ENCODE peak calls at places on chromosomes 7 and 10, in ten cellular contexts. R is sigmoid colon; M is NCI-H2081; S is left ventricle myocardium inferior; C is neural progenitor cell; P is GM04503; V is non-pigmented ciliary epithelial cell; A is T-helper 2 cell; X is activated CD4-positive, alpha-beta T cell treated with anti-CD3 and anti-CD28 coated beads, Interleukin-2, amount 10 ng/mL, durations not matched to agents 7 days and 5 days; D is nephron progenitor cell. L is an unnamed sample.
A peak's percentile ranks its signal among the peaks of the same experiment; 100 is the strongest.

GRCh38 chr7:41911792-41912191 is 208.9 kb upstream of the INHBA start:
- DNase-seq in R (no peak), M (no peak), S (no peak), C (no peak), P (peak; percentile 77), V (peak; percentile 55), A (no peak), X (no peak), D (no peak), L (peak; percentile 41)

GRCh38 chr10:76086571-76087260 is 655.3 kb downstream of the LRMDA start:
- DNase-seq in R (peak; percentile 89), M (peak; percentile 61), S (no peak), C (peak; percentile 28), P (peak; percentile 29), V (peak; percentile 45), A (no peak), X (no peak), D (peak; percentile 15), L (peak; percentile 79)

GRCh38 chr10:35184527-35185171 is 58.0 kb downstream of the CREM start:
- DNase-seq in R (no peak), M (no peak), S (no peak), C (no peak), P (no peak), V (no peak), A (no peak), X (no peak), D (no peak), L (no peak)

GRCh38 chr10:10910634-10911033 is 107.0 kb upstream of the CELF2 start:
- DNase-seq in R (no peak), M (no peak), S (no peak), C (no peak), P (no peak), V (no peak), A (no peak), X (no peak), D (no peak), L (no peak)

GRCh38 chr7:32477649-32477980 is 12.6 kb downstream of the LSM5 start:
- DNase-seq in R (no peak), M (no peak), S (no peak), C (no peak), P (no peak), V (no peak), A (no peak), X (no peak), D (no peak), L (no peak)

GRCh38 chr7:73786588-73786987 is 16.5 kb upstream of the CLDN3 start:
- DNase-seq in R (no peak), M (no peak), S (no peak), C (no peak), P (no peak), V (no peak), A (no peak), X (no peak), D (no peak), L (no peak)

GRCh38 chr10:45470098-45471012 is 96.3 kb downstream of the ALOX5 start:
- DNase-seq in R (no peak), M (no peak), S (no peak), C (no peak), P (no peak), V (peak; percentile 54), A (peak; percentile 21), X (peak; percentile 73), D (no peak), L (peak; percentile 55)

GRCh38 chr7:101915000-101915399 is 97.6 kb downstream of the CUX1 start:
- DNase-seq in R (no peak), M (peak; percentile 40), S (peak; percentile 72), C (no peak), P (no peak), V (no peak), A (no peak), X (no peak), D (no peak), L (no peak)

GRCh38 chr10:56622335-56622973 is 261.4 kb upstream of the ZWINT start:
- DNase-seq in R (no peak), M (no peak), S (no peak), C (no peak), P (no peak), V (no peak), A (no peak), X (no peak), D (no peak), L (peak; percentile 1)

GRCh38 chr10:98030093-98030821 is at the start of gene CRTAC1:
- DNase-seq in R (peak; percentile 83), M (peak; percentile 75), S (peak; percentile 50), C (peak; percentile 97), P (no peak), V (no peak), A (no peak), X (no peak), D (peak; percentile 90), L (peak; percentile 10)

GRCh38 chr7:156896388-156897022 is 3.5 kb upstream of the LMBR1 start:
- DNase-seq in R (no peak), M (no peak), S (no peak), C (no peak), P (no peak), V (no peak), A (no peak), X (no peak), D (no peak), L (no peak)

GRCh38 chr10:13717936-13718772 is 131.4 kb downstream of the PRPF18 start:
- DNase-seq in R (peak; percentile 78), M (peak; percentile 26), S (peak; percentile 86), C (no peak), P (no peak), V (peak; percentile 80), A (no peak), X (peak; percentile 50), D (no peak), L (peak; percentile 92)

GRCh38 chr10:77984986-77985385 is 44.3 kb downstream of the POLR3A start:
- DNase-seq in R (no peak), M (no peak), S (no peak), C (no peak), P (no peak), V (no peak), A (no peak), X (no peak), D (no peak), L (no peak)

GRCh38 chr10:132926070-132926469 is 16.3 kb downstream of the CFAP46 start:
- DNase-seq in R (no peak), M (no peak), S (no peak), C (no peak), P (no peak), V (no peak), A (no peak), X (no peak), D (no peak), L (no peak)

GRCh38 chr10:14530465-14530864 is 199.7 kb upstream of the FRMD4A start:
- DNase-seq in R (no peak), M (no peak), S (no peak), C (no peak), P (no peak), V (no peak), A (no peak), X (no peak), D (no peak), L (no peak)

GRCh38 chr7:128219646-128220045 is 21.4 kb upstream of the LEP start:
- DNase-seq in R (peak; percentile 20), M (no peak), S (no peak), C (no peak), P (no peak), V (no peak), A (no peak), X (no peak), D (no peak), L (no peak)

GRCh38 chr7:47039899-47040298 is 542.0 kb downstream of the TNS3 start:
- DNase-seq in R (no peak), M (no peak), S (no peak), C (no peak), P (no peak), V (peak; percentile 5), A (no peak), X (no peak), D (no peak), L (peak; percentile 89)

GRCh38 chr7:120743128-120743527 is 114.8 kb downstream of the TSPAN12 start:
- DNase-seq in R (no peak), M (peak; percentile 40), S (no peak), C (no peak), P (no peak), V (no peak), A (no peak), X (no peak), D (no peak), L (no peak)

GRCh38 chr10:84654671-84655070 is 326.3 kb downstream of the CCSER2 start:
- DNase-seq in R (no peak), M (peak; percentile 8), S (no peak), C (no peak), P (no peak), V (no peak), A (no peak), X (no peak), D (no peak), L (no peak)

GRCh38 chr7:29360633-29361625 is 166.4 kb downstream of the CHN2 start:
- DNase-seq in R (no peak), M (peak; percentile 60), S (no peak), C (no peak), P (no peak), V (no peak), A (no peak), X (no peak), D (no peak), L (no peak)